ENCODE peak calls at places on chromosomes 5 and 9, in four cellular contexts. B is KBM-7, L is glomerular endothelial cell, N is dorsolateral prefrontal cortex. D is an unnamed sample.

GRCh38 chr9:121814594-121814993 is 163.2 kb downstream of the DAB2IP start:
- DNase-seq in B (no peak), L (no peak), N (no peak), D (no peak)

GRCh38 chr9:95876138-95876444 is 600 bp downstream of the ERCC6L2 start:
- DNase-seq in B (no peak), L (no peak), N (no peak), D (no peak)

GRCh38 chr5:107425541-107426031 is 245.2 kb downstream of the EFNA5 start:
- DNase-seq in B (no peak), L (peak), N (no peak), D (no peak)

GRCh38 chr5:149728303-149728702 is 1.8 kb upstream of the PPARGC1B start:
- DNase-seq in B (no peak), L (no peak), N (no peak), D (no peak)

GRCh38 chr5:125559296-125559695 is 812.9 kb upstream of the ZNF608 start:
- DNase-seq in B (no peak), L (peak), N (no peak), D (no peak)

GRCh38 chr9:89759563-89759962 is 154.8 kb downstream of the GADD45G start:
- DNase-seq in B (no peak), L (no peak), N (no peak), D (no peak)

GRCh38 chr5:67021031-67021430 is 175.6 kb downstream of the CD180 start:
- DNase-seq in B (no peak), L (no peak), N (no peak), D (no peak)

GRCh38 chr5:72693001-72693442 is 123.4 kb upstream of the TNPO1 start:
- DNase-seq in B (no peak), L (no peak), N (no peak), D (no peak)

GRCh38 chr9:122197334-122197872 is 31.4 kb downstream of the LHX6 start:
- DNase-seq in B (no peak), L (no peak), N (no peak), D (no peak)

GRCh38 chr5:100464418-100464817 is 70.8 kb upstream of the FAM174A start:
- DNase-seq in B (no peak), L (no peak), N (no peak), D (peak)

GRCh38 chr5:55665065-55665464 is 47.1 kb downstream of the SLC38A9 start:
- DNase-seq in B (no peak), L (no peak), N (no peak), D (no peak)

GRCh38 chr5:151619812-151620462 is 28.8 kb upstream of the FAT2 start:
- DNase-seq in B (no peak), L (no peak), N (no peak), D (no peak)

GRCh38 chr9:111662851-111663823 is 1.7 kb downstream of the GNG10 start:
- DNase-seq in B (peak), L (no peak), N (no peak), D (peak)

GRCh38 chr5:83487155-83487554 is 15.6 kb downstream of the VCAN start:
- DNase-seq in B (no peak), L (no peak), N (no peak), D (no peak)

GRCh38 chr5:82345108-82345507 is 67.0 kb upstream of the RPS23 start:
- DNase-seq in B (no peak), L (no peak), N (no peak), D (no peak)

GRCh38 chr5:140556438-140556837 is 835 bp downstream of the SRA1 start:
- DNase-seq in B (peak), L (no peak), N (no peak), D (peak)

GRCh38 chr9:98958271-98958989 is 14.7 kb downstream of the COL15A1 start:
- DNase-seq in B (no peak), L (no peak), N (no peak), D (no peak)

GRCh38 chr9:21465859-21466518 is 16.1 kb downstream of the IFNE start:
- DNase-seq in B (peak), L (peak), N (no peak), D (peak)

GRCh38 chr5:155402927-155403645 is 389.5 kb downstream of the KIF4B start:
- DNase-seq in B (no peak), L (no peak), N (no peak), D (no peak)

GRCh38 chr5:40757400-40757799 is 1.6 kb upstream of the TTC33 start:
- DNase-seq in B (no peak), L (no peak), N (no peak), D (no peak)

GRCh38 chr9:489198-490197 is 274.8 kb downstream of the DOCK8 start:
- DNase-seq in B (no peak), L (no peak), N (no peak), D (no peak)

GRCh38 chr9:17018001-17018491 is 116.8 kb upstream of the CNTLN start:
- DNase-seq in B (no peak), L (no peak), N (no peak), D (no peak)

GRCh38 chr9:81690251-81690851 is 1.0 kb upstream of the TLE1 start:
- DNase-seq in B (no peak), L (no peak), N (peak), D (no peak)

GRCh38 chr5:40332945-40333344 is 346.8 kb upstream of the PTGER4 start:
- DNase-seq in B (no peak), L (peak), N (no peak), D (no peak)

GRCh38 chr9:86201474-86202337 is 57.8 kb downstream of the C9orf153 start:
- DNase-seq in B (no peak), L (peak), N (no peak), D (no peak)

GRCh38 chr9:101778332-101778731 is 39.9 kb upstream of the GRIN3A start:
- DNase-seq in B (no peak), L (no peak), N (no peak), D (peak)

GRCh38 chr9:69380811-69381210 is 55.8 kb downstream of the ENTREP1 start:
- DNase-seq in B (no peak), L (no peak), N (no peak), D (no peak)

GRCh38 chr5:159097461-159098284 is 2.0 kb downstream of the EBF1 start:
- DNase-seq in B (no peak), L (no peak), N (no peak), D (peak)

GRCh38 chr9:133701321-133701980 is 36.7 kb downstream of the SARDH start:
- DNase-seq in B (no peak), L (no peak), N (peak), D (no peak)

GRCh38 chr9:109742759-109743388 is 37.1 kb upstream of the PALM2AKAP2 start:
- DNase-seq in B (no peak), L (no peak), N (no peak), D (no peak)

GRCh38 chr9:96599298-96599697 is 20.3 kb downstream of the CDC14B start:
- DNase-seq in B (no peak), L (no peak), N (no peak), D (peak)

GRCh38 chr9:16333697-16334096 is 536.8 kb downstream of the BNC2 start:
- DNase-seq in B (no peak), L (no peak), N (no peak), D (no peak)